ENCODE peak calls at places on chromosomes 11 and 22, in ten cellular contexts. One of them, this sample, is unnamed.

GRCh38 chr11:78392854-78393253 is 24.8 kb downstream of the GAB2 start:
- DNase-seq in PC-3: no peak
- DNase-seq in hepatocyte: no peak
- DNase-seq in IMR-90: no peak
- DNase-seq in fibroblast of lung: no peak
- DNase-seq in H9: no peak
- DNase-seq in GM23248: no peak
- DNase-seq in neural progenitor cell: no peak
- DNase-seq in PC-9: no peak
- DNase-seq in HepG2: no peak
- DNase-seq in this sample: no peak

GRCh38 chr11:61983419-61983818 is 16.0 kb upstream of the FTH1 start:
- DNase-seq in PC-3: no peak
- DNase-seq in hepatocyte: no peak
- DNase-seq in IMR-90: no peak
- DNase-seq in fibroblast of lung: no peak
- DNase-seq in H9: no peak
- DNase-seq in GM23248: no peak
- DNase-seq in neural progenitor cell: no peak
- DNase-seq in PC-9: no peak
- DNase-seq in HepG2: no peak
- DNase-seq in this sample: no peak

GRCh38 chr11:116189378-116190170 is 583.2 kb downstream of the BUD13 start:
- DNase-seq in PC-3: no peak
- DNase-seq in hepatocyte: no peak
- DNase-seq in IMR-90: no peak
- DNase-seq in fibroblast of lung: no peak
- DNase-seq in H9: no peak
- DNase-seq in GM23248: no peak
- DNase-seq in neural progenitor cell: peak; percentile 68
- DNase-seq in PC-9: no peak
- DNase-seq in HepG2: no peak
- DNase-seq in this sample: no peak

GRCh38 chr11:121366970-121367369 is 74.4 kb downstream of the SC5D start:
- DNase-seq in PC-3: no peak
- DNase-seq in hepatocyte: no peak
- DNase-seq in IMR-90: no peak
- DNase-seq in fibroblast of lung: no peak
- DNase-seq in H9: no peak
- DNase-seq in GM23248: no peak
- DNase-seq in neural progenitor cell: no peak
- DNase-seq in PC-9: no peak
- DNase-seq in HepG2: no peak
- DNase-seq in this sample: no peak

GRCh38 chr22:42330953-42331525 is 60.6 kb upstream of the TCF20 start:
- DNase-seq in PC-3: no peak
- DNase-seq in hepatocyte: no peak
- DNase-seq in IMR-90: no peak
- DNase-seq in fibroblast of lung: no peak
- DNase-seq in H9: no peak
- DNase-seq in GM23248: peak; percentile 44
- DNase-seq in neural progenitor cell: peak; percentile 39
- DNase-seq in PC-9: no peak
- DNase-seq in HepG2: no peak
- DNase-seq in this sample: no peak

GRCh38 chr11:8223513-8223899 is 40.2 kb downstream of the LMO1 start:
- DNase-seq in PC-3: no peak
- DNase-seq in hepatocyte: no peak
- DNase-seq in IMR-90: peak; percentile 11
- DNase-seq in fibroblast of lung: no peak
- DNase-seq in H9: no peak
- DNase-seq in GM23248: peak; percentile 63
- DNase-seq in neural progenitor cell: no peak
- DNase-seq in PC-9: no peak
- DNase-seq in HepG2: no peak
- DNase-seq in this sample: peak; percentile 63

GRCh38 chr22:22520020-22520656 is at the start of gene ZNF280A:
- DNase-seq in PC-3: no peak
- DNase-seq in hepatocyte: peak; percentile 19
- DNase-seq in IMR-90: no peak
- DNase-seq in fibroblast of lung: no peak
- DNase-seq in H9: peak; percentile 44
- DNase-seq in GM23248: peak; percentile 12
- DNase-seq in neural progenitor cell: peak; percentile 47
- DNase-seq in PC-9: no peak
- DNase-seq in HepG2: peak; percentile 94
- DNase-seq in this sample: no peak

GRCh38 chr11:110000858-110001257 is 92.3 kb upstream of the ZC3H12C start:
- DNase-seq in PC-3: no peak
- DNase-seq in hepatocyte: no peak
- DNase-seq in IMR-90: no peak
- DNase-seq in fibroblast of lung: peak; percentile 18
- DNase-seq in H9: no peak
- DNase-seq in GM23248: no peak
- DNase-seq in neural progenitor cell: no peak
- DNase-seq in PC-9: no peak
- DNase-seq in HepG2: no peak
- DNase-seq in this sample: no peak

GRCh38 chr11:19394525-19395016 is 153.8 kb upstream of the E2F8 start:
- DNase-seq in PC-3: no peak
- DNase-seq in hepatocyte: no peak
- DNase-seq in IMR-90: no peak
- DNase-seq in fibroblast of lung: no peak
- DNase-seq in H9: no peak
- DNase-seq in GM23248: no peak
- DNase-seq in neural progenitor cell: no peak
- DNase-seq in PC-9: no peak
- DNase-seq in HepG2: no peak
- DNase-seq in this sample: no peak

GRCh38 chr11:2202071-2202899 is 30.7 kb upstream of the TH start:
- DNase-seq in PC-3: peak; percentile 85
- DNase-seq in hepatocyte: peak; percentile 72
- DNase-seq in IMR-90: no peak
- DNase-seq in fibroblast of lung: no peak
- DNase-seq in H9: no peak
- DNase-seq in GM23248: no peak
- DNase-seq in neural progenitor cell: no peak
- DNase-seq in PC-9: peak; percentile 91
- DNase-seq in HepG2: no peak
- DNase-seq in this sample: peak; percentile 41

GRCh38 chr11:116927163-116927772 is 89.8 kb upstream of the APOA1 start:
- DNase-seq in PC-3: peak; percentile 39
- DNase-seq in hepatocyte: no peak
- DNase-seq in IMR-90: no peak
- DNase-seq in fibroblast of lung: no peak
- DNase-seq in H9: no peak
- DNase-seq in GM23248: peak; percentile 18
- DNase-seq in neural progenitor cell: no peak
- DNase-seq in PC-9: no peak
- DNase-seq in HepG2: peak; percentile 13
- DNase-seq in this sample: no peak

GRCh38 chr22:35124674-35125219 is 58.8 kb downstream of the ISX start:
- DNase-seq in PC-3: no peak
- DNase-seq in hepatocyte: no peak
- DNase-seq in IMR-90: no peak
- DNase-seq in fibroblast of lung: no peak
- DNase-seq in H9: no peak
- DNase-seq in GM23248: no peak
- DNase-seq in neural progenitor cell: no peak
- DNase-seq in PC-9: no peak
- DNase-seq in HepG2: no peak
- DNase-seq in this sample: no peak

GRCh38 chr11:115198301-115198700 is 305.9 kb downstream of the CADM1 start:
- DNase-seq in PC-3: no peak
- DNase-seq in hepatocyte: no peak
- DNase-seq in IMR-90: peak; percentile 58
- DNase-seq in fibroblast of lung: peak; percentile 41
- DNase-seq in H9: no peak
- DNase-seq in GM23248: no peak
- DNase-seq in neural progenitor cell: no peak
- DNase-seq in PC-9: no peak
- DNase-seq in HepG2: no peak
- DNase-seq in this sample: no peak

GRCh38 chr11:65133724-65134123 is 595 bp downstream of the SYVN1 start:
- DNase-seq in PC-3: no peak
- DNase-seq in hepatocyte: no peak
- DNase-seq in IMR-90: no peak
- DNase-seq in fibroblast of lung: peak; percentile 39
- DNase-seq in H9: no peak
- DNase-seq in GM23248: peak; percentile 64
- DNase-seq in neural progenitor cell: no peak
- DNase-seq in PC-9: no peak
- DNase-seq in HepG2: no peak
- DNase-seq in this sample: no peak

GRCh38 chr11:56706486-56706885 is 7.6 kb downstream of the OR9G1 start:
- DNase-seq in PC-3: no peak
- DNase-seq in hepatocyte: no peak
- DNase-seq in IMR-90: no peak
- DNase-seq in fibroblast of lung: no peak
- DNase-seq in H9: no peak
- DNase-seq in GM23248: no peak
- DNase-seq in neural progenitor cell: no peak
- DNase-seq in PC-9: no peak
- DNase-seq in HepG2: no peak
- DNase-seq in this sample: peak; percentile 69
- H2AFZ ChIP-seq in PC-3: no peak overlapping the region
- H2AFZ ChIP-seq in hepatocyte: no peak overlapping the region
- H2AFZ ChIP-seq in IMR-90: no peak overlapping the region
- H2AFZ ChIP-seq in fibroblast of lung: no peak overlapping the region
- H2AFZ ChIP-seq in H9: no peak overlapping the region
- H2AFZ ChIP-seq in GM23248: no peak overlapping the region
- H2AFZ ChIP-seq in neural progenitor cell: no peak overlapping the region
- H2AFZ ChIP-seq in PC-9: no peak overlapping the region
- H2AFZ ChIP-seq in HepG2: no peak overlapping the region
- H2AFZ ChIP-seq in this sample: peak overlapping the region; percentile 85

DNA sequence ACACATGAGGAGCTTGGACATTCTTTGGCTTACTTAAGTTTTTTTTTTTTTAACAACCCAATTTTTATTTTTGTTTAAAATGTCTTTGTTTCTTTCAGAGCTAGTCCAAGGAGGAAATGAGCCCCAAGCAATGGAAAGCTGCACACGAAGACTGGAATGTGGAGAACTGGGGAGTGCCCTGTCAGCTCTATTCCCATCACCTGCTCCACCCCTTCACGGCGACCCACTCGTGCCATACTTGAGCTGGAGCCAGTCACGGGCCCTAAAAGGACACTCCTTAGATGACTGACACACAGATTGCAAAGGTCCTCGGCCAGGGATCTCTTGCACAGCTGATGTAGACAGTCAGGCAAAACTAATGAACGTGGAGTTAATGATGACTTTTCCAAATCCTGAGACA is 10.6 kb upstream of the SLC25A18 start:
- DNase-seq in PC-3: no peak
- DNase-seq in hepatocyte: no peak
- DNase-seq in IMR-90: no peak
- DNase-seq in fibroblast of lung: no peak
- DNase-seq in H9: no peak
- DNase-seq in GM23248: no peak
- DNase-seq in neural progenitor cell: no peak
- DNase-seq in PC-9: no peak
- DNase-seq in HepG2: no peak
- DNase-seq in this sample: no peak
- H2AFZ ChIP-seq in PC-3: no peak overlapping the region
- H2AFZ ChIP-seq in hepatocyte: no peak overlapping the region
- H2AFZ ChIP-seq in IMR-90: no peak overlapping the region
- H2AFZ ChIP-seq in fibroblast of lung: no peak overlapping the region
- H2AFZ ChIP-seq in H9: no peak overlapping the region
- H2AFZ ChIP-seq in GM23248: no peak overlapping the region
- H2AFZ ChIP-seq in neural progenitor cell: no peak overlapping the region
- H2AFZ ChIP-seq in PC-9: no peak overlapping the region
- H2AFZ ChIP-seq in HepG2: no peak overlapping the region
- H2AFZ ChIP-seq in this sample: no peak overlapping the region

GRCh38 chr22:30695351-30695762 is 683 bp downstream of the OSBP2 start:
- DNase-seq in PC-3: no peak
- DNase-seq in hepatocyte: no peak
- DNase-seq in IMR-90: no peak
- DNase-seq in fibroblast of lung: no peak
- DNase-seq in H9: peak; percentile 35
- DNase-seq in GM23248: no peak
- DNase-seq in neural progenitor cell: no peak
- DNase-seq in PC-9: no peak
- DNase-seq in HepG2: no peak
- DNase-seq in this sample: no peak
- H2AFZ ChIP-seq in PC-3: peak overlapping the region; percentile 69
- H2AFZ ChIP-seq in hepatocyte: peak overlapping the region; percentile 100
- H2AFZ ChIP-seq in IMR-90: peak overlapping the region; percentile 93
- H2AFZ ChIP-seq in fibroblast of lung: no peak overlapping the region
- H2AFZ ChIP-seq in H9: no peak overlapping the region
- H2AFZ ChIP-seq in GM23248: no peak overlapping the region
- H2AFZ ChIP-seq in neural progenitor cell: peak overlapping the region; percentile 98
- H2AFZ ChIP-seq in PC-9: no peak overlapping the region
- H2AFZ ChIP-seq in HepG2: no peak overlapping the region
- H2AFZ ChIP-seq in this sample: no peak overlapping the region

GRCh38 chr11:130449996-130450419 is 1.6 kb downstream of the ADAMTS15 start:
- DNase-seq in PC-3: no peak
- DNase-seq in hepatocyte: peak; percentile 85
- DNase-seq in IMR-90: peak; percentile 82
- DNase-seq in fibroblast of lung: peak; percentile 94
- DNase-seq in H9: peak; percentile 94
- DNase-seq in GM23248: no peak
- DNase-seq in neural progenitor cell: peak; percentile 90
- DNase-seq in PC-9: no peak
- DNase-seq in HepG2: no peak
- DNase-seq in this sample: no peak

GRCh38 chr11:130451261-130452019 is 3.0 kb downstream of the ADAMTS15 start:
- DNase-seq in PC-3: peak; percentile 76
- DNase-seq in hepatocyte: no peak
- DNase-seq in IMR-90: peak; percentile 74
- DNase-seq in fibroblast of lung: peak; percentile 76
- DNase-seq in H9: no peak
- DNase-seq in GM23248: peak; percentile 59
- DNase-seq in neural progenitor cell: no peak
- DNase-seq in PC-9: peak; percentile 43
- DNase-seq in HepG2: no peak
- DNase-seq in this sample: no peak

GRCh38 chr11:130449246-130449990 is 973 bp downstream of the ADAMTS15 start:
- DNase-seq in PC-3: no peak
- DNase-seq in hepatocyte: no peak
- DNase-seq in IMR-90: no peak
- DNase-seq in fibroblast of lung: no peak
- DNase-seq in H9: no peak
- DNase-seq in GM23248: peak; percentile 30
- DNase-seq in neural progenitor cell: peak; percentile 62
- DNase-seq in PC-9: no peak
- DNase-seq in HepG2: no peak
- DNase-seq in this sample: no peak

GRCh38 chr11:130448416-130449068 is at the start of gene ADAMTS15:
- DNase-seq in PC-3: peak; percentile 97
- DNase-seq in hepatocyte: peak; percentile 88
- DNase-seq in IMR-90: peak; percentile 84
- DNase-seq in fibroblast of lung: peak; percentile 92
- DNase-seq in H9: peak; percentile 97
- DNase-seq in GM23248: peak; percentile 83
- DNase-seq in neural progenitor cell: peak; percentile 93
- DNase-seq in PC-9: peak; percentile 82
- DNase-seq in HepG2: peak; percentile 9
- DNase-seq in this sample: peak; percentile 85

DNA sequence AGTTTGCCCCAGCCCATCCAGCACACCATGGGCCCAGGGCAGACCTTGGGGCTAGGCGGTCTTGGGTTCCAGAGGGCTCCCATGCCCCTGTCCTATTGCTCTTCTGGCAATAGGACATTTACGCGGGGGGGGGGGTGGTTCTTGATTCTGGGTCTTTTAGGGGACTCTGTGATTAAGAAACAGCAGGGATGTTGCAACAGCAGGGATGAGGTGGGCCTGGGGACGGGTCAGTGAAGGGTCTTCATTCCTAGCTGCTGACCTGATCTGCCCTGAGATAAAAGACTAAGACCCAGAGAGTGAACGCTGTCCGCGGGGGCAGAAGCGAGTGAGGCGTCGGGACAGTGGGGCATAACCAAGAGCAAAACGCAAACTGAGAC is 418 bp upstream of the ADAMTS15 start:
- DNase-seq in PC-3: no peak
- DNase-seq in hepatocyte: no peak
- DNase-seq in IMR-90: no peak
- DNase-seq in fibroblast of lung: no peak
- DNase-seq in H9: no peak
- DNase-seq in GM23248: no peak
- DNase-seq in neural progenitor cell: no peak
- DNase-seq in PC-9: no peak
- DNase-seq in HepG2: no peak
- DNase-seq in this sample: no peak
- H2AFZ ChIP-seq in PC-3: peak overlapping the region; percentile 77
- H2AFZ ChIP-seq in hepatocyte: peak overlapping the region; percentile 1
- H2AFZ ChIP-seq in IMR-90: peak overlapping the region; percentile 95
- H2AFZ ChIP-seq in fibroblast of lung: peak overlapping the region; percentile 67
- H2AFZ ChIP-seq in H9: no peak overlapping the region
- H2AFZ ChIP-seq in GM23248: peak overlapping the region; percentile 88
- H2AFZ ChIP-seq in neural progenitor cell: no peak overlapping the region
- H2AFZ ChIP-seq in PC-9: peak overlapping the region; percentile 84
- H2AFZ ChIP-seq in HepG2: no peak overlapping the region
- H2AFZ ChIP-seq in this sample: peak overlapping the region; percentile 86

This sample was measured in mammary epithelial cell.